ENCODE peak calls at places on chromosome 5, in eight cellular contexts. One of them, this sample, is unnamed.

GRCh38 chr5:180172447-180173197 is 36.4 kb downstream of the RASGEF1C start:
- DNase-seq in heart left ventricle: peak; percentile 41
- DNase-seq in HepG2: peak; percentile 73
- DNase-seq in aorta: no peak
- DNase-seq in K562: no peak
- DNase-seq in neural progenitor cell: no peak
- DNase-seq in CD8-positive, alpha-beta T cell: no peak
- DNase-seq in GM23248: peak; percentile 17
- DNase-seq in this sample: no peak

GRCh38 chr5:160398806-160399205 is 1.0 kb downstream of the FAM200C start:
- DNase-seq in GM23248: peak; percentile 57
- DNase-seq in CD8-positive, alpha-beta T cell: no peak
- DNase-seq in aorta: no peak
- DNase-seq in K562: no peak
- DNase-seq in neural progenitor cell: no peak
- DNase-seq in heart left ventricle: no peak
- DNase-seq in HepG2: no peak
- DNase-seq in this sample: no peak

GRCh38 chr5:137142371-137143243 is 356.5 kb downstream of the SPOCK1 start:
- DNase-seq in K562: no peak
- DNase-seq in HepG2: no peak
- DNase-seq in CD8-positive, alpha-beta T cell: no peak
- DNase-seq in heart left ventricle: peak; percentile 52
- DNase-seq in GM23248: peak; percentile 97
- DNase-seq in aorta: peak; percentile 80
- DNase-seq in neural progenitor cell: peak; percentile 40
- DNase-seq in this sample: no peak

GRCh38 chr5:177434437-177434836 is 8.0 kb downstream of the GRK6 start:
- DNase-seq in heart left ventricle: no peak
- DNase-seq in K562: no peak
- DNase-seq in aorta: no peak
- DNase-seq in CD8-positive, alpha-beta T cell: no peak
- DNase-seq in GM23248: no peak
- DNase-seq in HepG2: no peak
- DNase-seq in neural progenitor cell: no peak
- DNase-seq in this sample: no peak

GRCh38 chr5:157471709-157472108 is 11.7 kb downstream of the NIPAL4 start:
- DNase-seq in HepG2: peak; percentile 30
- DNase-seq in neural progenitor cell: peak; percentile 59
- DNase-seq in CD8-positive, alpha-beta T cell: no peak
- DNase-seq in K562: peak; percentile 45
- DNase-seq in aorta: no peak
- DNase-seq in GM23248: peak; percentile 63
- DNase-seq in heart left ventricle: no peak
- DNase-seq in this sample: no peak

GRCh38 chr5:51388488-51389325 is 5.5 kb downstream of the ISL1 start:
- DNase-seq in aorta: no peak
- DNase-seq in neural progenitor cell: no peak
- DNase-seq in heart left ventricle: no peak
- DNase-seq in HepG2: no peak
- DNase-seq in K562: no peak
- DNase-seq in GM23248: no peak
- DNase-seq in CD8-positive, alpha-beta T cell: no peak
- DNase-seq in this sample: no peak

GRCh38 chr5:61673007-61673735 is 341.1 kb downstream of the ZSWIM6 start:
- DNase-seq in GM23248: peak; percentile 60
- DNase-seq in aorta: no peak
- DNase-seq in K562: no peak
- DNase-seq in neural progenitor cell: peak; percentile 68
- DNase-seq in heart left ventricle: no peak
- DNase-seq in CD8-positive, alpha-beta T cell: no peak
- DNase-seq in HepG2: no peak
- DNase-seq in this sample: no peak

GRCh38 chr5:169801781-169802180 is 164.7 kb downstream of the DOCK2 start:
- DNase-seq in HepG2: no peak
- DNase-seq in aorta: no peak
- DNase-seq in GM23248: peak; percentile 64
- DNase-seq in heart left ventricle: no peak
- DNase-seq in CD8-positive, alpha-beta T cell: no peak
- DNase-seq in K562: no peak
- DNase-seq in neural progenitor cell: no peak
- DNase-seq in this sample: no peak

GRCh38 chr5:80659111-80659510 is 4.3 kb upstream of the DHFR start:
- DNase-seq in aorta: no peak
- DNase-seq in HepG2: no peak
- DNase-seq in neural progenitor cell: no peak
- DNase-seq in CD8-positive, alpha-beta T cell: no peak
- DNase-seq in GM23248: peak; percentile 82
- DNase-seq in heart left ventricle: no peak
- DNase-seq in K562: no peak
- DNase-seq in this sample: no peak

GRCh38 chr5:168314735-168315411 is 23.4 kb downstream of the WWC1 start:
- DNase-seq in neural progenitor cell: no peak
- DNase-seq in aorta: no peak
- DNase-seq in CD8-positive, alpha-beta T cell: no peak
- DNase-seq in HepG2: peak; percentile 97
- DNase-seq in GM23248: peak; percentile 94
- DNase-seq in heart left ventricle: no peak
- DNase-seq in K562: no peak
- DNase-seq in this sample: no peak

GRCh38 chr5:8050616-8051015 is 181.7 kb downstream of the MTRR start:
- DNase-seq in K562: no peak
- DNase-seq in GM23248: no peak
- DNase-seq in HepG2: no peak
- DNase-seq in CD8-positive, alpha-beta T cell: no peak
- DNase-seq in aorta: no peak
- DNase-seq in neural progenitor cell: no peak
- DNase-seq in heart left ventricle: no peak
- DNase-seq in this sample: no peak

GRCh38 chr5:174288436-174288835 is 242.9 kb downstream of the NSG2 start:
- DNase-seq in CD8-positive, alpha-beta T cell: no peak
- DNase-seq in neural progenitor cell: no peak
- DNase-seq in K562: no peak
- DNase-seq in GM23248: no peak
- DNase-seq in heart left ventricle: no peak
- DNase-seq in aorta: no peak
- DNase-seq in HepG2: no peak
- DNase-seq in this sample: no peak

GRCh38 chr5:36417668-36418067 is 116.0 kb upstream of the RANBP3L start:
- DNase-seq in heart left ventricle: no peak
- DNase-seq in HepG2: no peak
- DNase-seq in CD8-positive, alpha-beta T cell: no peak
- DNase-seq in aorta: no peak
- DNase-seq in neural progenitor cell: no peak
- DNase-seq in K562: no peak
- DNase-seq in GM23248: no peak
- DNase-seq in this sample: no peak

GRCh38 chr5:758698-759053 is 25.9 kb downstream of the ZDHHC11B start:
- DNase-seq in neural progenitor cell: no peak
- DNase-seq in heart left ventricle: no peak
- DNase-seq in aorta: peak; percentile 39
- DNase-seq in GM23248: no peak
- DNase-seq in HepG2: no peak
- DNase-seq in CD8-positive, alpha-beta T cell: no peak
- DNase-seq in K562: no peak
- DNase-seq in this sample: no peak
- H3K27ac ChIP-seq in neural progenitor cell: no peak overlapping the region
- H3K27ac ChIP-seq in heart left ventricle: peak overlapping the region; percentile 29
- H3K27ac ChIP-seq in aorta: no peak overlapping the region
- H3K27ac ChIP-seq in GM23248: no peak overlapping the region
- H3K27ac ChIP-seq in HepG2: no peak overlapping the region
- H3K27ac ChIP-seq in CD8-positive, alpha-beta T cell: no peak overlapping the region
- H3K27ac ChIP-seq in K562: no peak overlapping the region
- H3K27ac ChIP-seq in this sample: no peak overlapping the region

GRCh38 chr5:150535611-150536010 is 27.7 kb downstream of the NDST1 start:
- DNase-seq in neural progenitor cell: no peak
- DNase-seq in heart left ventricle: no peak
- DNase-seq in K562: no peak
- DNase-seq in HepG2: no peak
- DNase-seq in CD8-positive, alpha-beta T cell: no peak
- DNase-seq in GM23248: no peak
- DNase-seq in aorta: peak; percentile 33
- DNase-seq in this sample: no peak
- H3K36me3 ChIP-seq in neural progenitor cell: no peaks in the 10 kb centered on the region
- H3K36me3 ChIP-seq in heart left ventricle: peaks cover 95% of the 10 kb centered on the region
- H3K36me3 ChIP-seq in K562: peaks cover 66% of the 10 kb centered on the region
- H3K36me3 ChIP-seq in HepG2: peaks cover 37% of the 10 kb centered on the region
- H3K36me3 ChIP-seq in CD8-positive, alpha-beta T cell: no peaks in the 10 kb centered on the region
- H3K36me3 ChIP-seq in GM23248: peaks cover 75% of the 10 kb centered on the region
- H3K36me3 ChIP-seq in aorta: no peaks in the 10 kb centered on the region
- H3K36me3 ChIP-seq in this sample: no peaks in the 10 kb centered on the region

DNA sequence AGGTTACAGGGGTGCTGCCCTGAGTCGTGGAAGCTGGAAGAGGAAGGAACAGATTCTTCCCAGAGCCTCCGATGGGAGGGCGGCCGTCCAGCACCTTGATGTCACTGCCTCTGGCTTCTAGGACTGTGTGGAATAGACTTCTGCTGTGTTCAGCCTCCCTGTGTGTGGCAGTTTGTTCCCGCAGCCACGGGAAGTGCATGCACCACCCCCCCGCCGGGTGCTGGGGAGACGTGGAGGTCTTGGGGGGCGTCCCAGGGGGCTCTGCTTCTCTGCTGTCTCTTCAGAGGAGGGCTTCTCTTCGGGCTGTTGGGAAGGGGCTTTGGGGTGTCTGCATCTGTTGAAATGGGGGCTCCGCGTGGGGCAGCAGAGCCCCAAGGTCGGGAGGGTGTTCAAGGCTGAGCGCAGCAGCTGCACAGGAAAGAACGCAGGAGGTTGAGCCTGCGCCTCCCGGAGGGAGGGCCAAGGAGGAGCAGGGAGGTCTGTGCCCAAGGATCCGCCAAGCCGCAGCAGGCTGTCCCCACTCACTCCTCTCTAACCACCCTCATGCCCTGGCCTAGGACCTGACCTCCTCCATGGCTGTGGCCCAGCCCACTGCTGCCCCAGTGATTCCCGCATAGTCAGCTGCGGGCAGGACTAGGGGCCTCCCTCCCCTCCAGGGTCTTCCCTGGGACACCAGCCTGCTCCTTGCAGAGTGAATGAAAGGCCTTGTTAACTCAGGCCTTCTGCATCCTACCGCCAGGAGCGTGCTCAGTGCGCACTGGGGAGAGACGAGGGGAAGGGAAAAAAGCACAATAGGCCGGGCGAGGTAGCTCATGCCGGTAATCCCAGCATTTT is 45.0 kb downstream of the ROPN1L start:
- DNase-seq in heart left ventricle: no peak
- DNase-seq in aorta: no peak
- DNase-seq in K562: no peak
- DNase-seq in GM23248: no peak
- DNase-seq in HepG2: no peak
- DNase-seq in neural progenitor cell: no peak
- DNase-seq in CD8-positive, alpha-beta T cell: no peak
- DNase-seq in this sample: no peak
- H3K27ac ChIP-seq in heart left ventricle: no peak overlapping the region
- H3K27ac ChIP-seq in aorta: no peak overlapping the region
- H3K27ac ChIP-seq in K562: no peak overlapping the region
- H3K27ac ChIP-seq in GM23248: no peak overlapping the region
- H3K27ac ChIP-seq in HepG2: no peak overlapping the region
- H3K27ac ChIP-seq in neural progenitor cell: no peak overlapping the region
- H3K27ac ChIP-seq in CD8-positive, alpha-beta T cell: no peak overlapping the region
- H3K27ac ChIP-seq in this sample: no peak overlapping the region

GRCh38 chr5:58674070-58674469 is 91.2 kb downstream of the RAB3C start:
- DNase-seq in aorta: no peak
- DNase-seq in neural progenitor cell: no peak
- DNase-seq in K562: no peak
- DNase-seq in GM23248: no peak
- DNase-seq in heart left ventricle: no peak
- DNase-seq in HepG2: no peak
- DNase-seq in CD8-positive, alpha-beta T cell: no peak
- DNase-seq in this sample: no peak

GRCh38 chr5:58672521-58672920 is 89.6 kb downstream of the RAB3C start:
- DNase-seq in K562: no peak
- DNase-seq in heart left ventricle: no peak
- DNase-seq in CD8-positive, alpha-beta T cell: no peak
- DNase-seq in GM23248: no peak
- DNase-seq in aorta: no peak
- DNase-seq in neural progenitor cell: no peak
- DNase-seq in HepG2: no peak
- DNase-seq in this sample: no peak

GRCh38 chr5:58671155-58671554 is 88.3 kb downstream of the RAB3C start:
- DNase-seq in GM23248: no peak
- DNase-seq in HepG2: no peak
- DNase-seq in aorta: no peak
- DNase-seq in K562: no peak
- DNase-seq in CD8-positive, alpha-beta T cell: no peak
- DNase-seq in neural progenitor cell: no peak
- DNase-seq in heart left ventricle: no peak
- DNase-seq in this sample: no peak

GRCh38 chr5:58666598-58667595 is 84.0 kb downstream of the RAB3C start:
- DNase-seq in neural progenitor cell: peak; percentile 61
- DNase-seq in CD8-positive, alpha-beta T cell: no peak
- DNase-seq in aorta: no peak
- DNase-seq in heart left ventricle: no peak
- DNase-seq in K562: no peak
- DNase-seq in GM23248: no peak
- DNase-seq in HepG2: no peak
- DNase-seq in this sample: no peak

DNA sequence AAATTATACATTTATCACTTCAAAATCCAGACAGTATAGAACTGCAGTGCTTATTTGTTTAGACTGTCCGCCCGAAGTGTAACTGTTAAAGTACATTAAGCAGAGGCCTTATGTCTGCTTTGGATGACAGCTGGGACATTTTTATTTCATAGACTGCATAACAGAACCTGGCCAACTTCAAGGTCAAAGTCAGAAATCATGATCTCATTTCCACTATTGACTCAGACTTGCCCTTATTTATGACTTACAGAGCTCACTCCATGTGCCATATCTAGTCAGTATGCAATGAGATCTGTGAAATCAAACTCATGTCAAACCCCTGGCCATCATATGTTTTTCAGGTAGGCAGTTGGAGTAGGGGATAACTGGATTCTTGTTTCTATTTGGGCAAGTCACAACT is 87.7 kb downstream of the RAB3C start:
- DNase-seq in aorta: no peak
- DNase-seq in heart left ventricle: no peak
- DNase-seq in GM23248: no peak
- DNase-seq in HepG2: no peak
- DNase-seq in neural progenitor cell: no peak
- DNase-seq in CD8-positive, alpha-beta T cell: no peak
- DNase-seq in K562: no peak
- DNase-seq in this sample: no peak
- H3K36me3 ChIP-seq in aorta: no peaks in the 10 kb centered on the region
- H3K36me3 ChIP-seq in heart left ventricle: no peaks in the 10 kb centered on the region
- H3K36me3 ChIP-seq in GM23248: no peaks in the 10 kb centered on the region
- H3K36me3 ChIP-seq in HepG2: no peaks in the 10 kb centered on the region
- H3K36me3 ChIP-seq in neural progenitor cell: no peaks in the 10 kb centered on the region
- H3K36me3 ChIP-seq in CD8-positive, alpha-beta T cell: no peaks in the 10 kb centered on the region
- H3K36me3 ChIP-seq in K562: no peaks in the 10 kb centered on the region
- H3K36me3 ChIP-seq in this sample: no peaks in the 10 kb centered on the region

GRCh38 chr5:110738812-110739651 is at the start of gene SLC25A46:
- DNase-seq in aorta: peak; percentile 93
- DNase-seq in K562: peak; percentile 81
- DNase-seq in neural progenitor cell: peak; percentile 93
- DNase-seq in HepG2: peak; percentile 86
- DNase-seq in GM23248: peak; percentile 95
- DNase-seq in CD8-positive, alpha-beta T cell: peak; percentile 88
- DNase-seq in heart left ventricle: peak; percentile 88
- DNase-seq in this sample: peak; percentile 91
- H3K27ac ChIP-seq in aorta: no peak within 1 kb of the TSS
- H3K27ac ChIP-seq in K562: peak within 1 kb of the TSS; percentile 79
- H3K27ac ChIP-seq in neural progenitor cell: peak within 1 kb of the TSS; percentile 43
- H3K27ac ChIP-seq in HepG2: peak within 1 kb of the TSS; percentile 83
- H3K27ac ChIP-seq in GM23248: peak within 1 kb of the TSS; percentile 75
- H3K27ac ChIP-seq in CD8-positive, alpha-beta T cell: peak within 1 kb of the TSS; percentile 97
- H3K27ac ChIP-seq in heart left ventricle: peak within 1 kb of the TSS; percentile 94
- H3K27ac ChIP-seq in this sample: peak within 1 kb of the TSS; percentile 86

GRCh38 chr5:39014544-39014943 is 59.7 kb downstream of the RICTOR start:
- DNase-seq in GM23248: peak; percentile 86
- DNase-seq in K562: no peak
- DNase-seq in neural progenitor cell: no peak
- DNase-seq in HepG2: peak; percentile 6
- DNase-seq in aorta: no peak
- DNase-seq in CD8-positive, alpha-beta T cell: no peak
- DNase-seq in heart left ventricle: peak; percentile 32
- DNase-seq in this sample: no peak
- H3K36me3 ChIP-seq in GM23248: no peaks in the 10 kb centered on the region
- H3K36me3 ChIP-seq in K562: peaks cover 55% of the 10 kb centered on the region
- H3K36me3 ChIP-seq in neural progenitor cell: no peaks in the 10 kb centered on the region
- H3K36me3 ChIP-seq in HepG2: no peaks in the 10 kb centered on the region
- H3K36me3 ChIP-seq in aorta: no peaks in the 10 kb centered on the region
- H3K36me3 ChIP-seq in CD8-positive, alpha-beta T cell: peaks cover 11% of the 10 kb centered on the region
- H3K36me3 ChIP-seq in heart left ventricle: peaks cover 16% of the 10 kb centered on the region
- H3K36me3 ChIP-seq in this sample: peaks cover 10% of the 10 kb centered on the region